ENCODE peak calls at places on chromosomes 16 and 17, in ten cellular contexts. D is activated B cell treated with CpG ODN at 0.5 μM for 24 hours; M is WERI-Rb-1; C is B cell; R is CD8-positive, alpha-beta T cell; Y is upper lobe of left lung; T is brain microvascular endothelial cell; F is astrocyte of the spinal cord; A is transverse colon; L is epithelial cell of esophagus. B is an unnamed sample.

GRCh38 chr17:42325026-42325425 is 36.7 kb downstream of the STAT5A start:
- DNase-seq in D (no peak), M (no peak), C (no peak), R (no peak), Y (peak), T (peak), F (peak), A (no peak), L (peak), B (no peak)

GRCh38 chr16:49048557-49048956 is 233.1 kb downstream of the CBLN1 start:
- DNase-seq in D (no peak), M (no peak), C (no peak), R (no peak), Y (no peak), T (no peak), F (peak), A (no peak), L (peak), B (no peak)

GRCh38 chr16:86961133-86961720 is 356.0 kb downstream of the C16orf95 start:
- DNase-seq in D (no peak), M (peak), C (no peak), R (no peak), Y (no peak), T (peak), F (no peak), A (no peak), L (no peak), B (no peak)

GRCh38 chr17:16968786-16969185 is 3.1 kb downstream of the TNFRSF13B start:
- DNase-seq in D (no peak), M (no peak), C (no peak), R (no peak), Y (no peak), T (no peak), F (no peak), A (no peak), L (no peak), B (no peak)

GRCh38 chr16:4696905-4697866 is 3.8 kb downstream of the NUDT16L1 start:
- DNase-seq in D (no peak), M (no peak), C (peak), R (no peak), Y (no peak), T (no peak), F (no peak), A (no peak), L (no peak), B (no peak)

GRCh38 chr17:10119203-10120112 is 78.9 kb downstream of the GAS7 start:
- DNase-seq in D (no peak), M (no peak), C (no peak), R (no peak), Y (peak), T (no peak), F (no peak), A (peak), L (peak), B (peak)

GRCh38 chr16:55662641-55663040 is 6.9 kb downstream of the SLC6A2 start:
- DNase-seq in D (no peak), M (no peak), C (no peak), R (no peak), Y (no peak), T (no peak), F (no peak), A (no peak), L (no peak), B (no peak)

GRCh38 chr17:37089998-37090397 is 141.2 kb downstream of the AATF start:
- DNase-seq in D (no peak), M (no peak), C (no peak), R (peak), Y (peak), T (no peak), F (no peak), A (no peak), L (no peak), B (peak)

GRCh38 chr16:50462793-50463507 is 85.2 kb upstream of the NKD1 start:
- DNase-seq in D (no peak), M (no peak), C (no peak), R (no peak), Y (peak), T (no peak), F (no peak), A (no peak), L (no peak), B (no peak)

GRCh38 chr17:7997186-7997585 is 5.2 kb upstream of the GUCY2D start:
- DNase-seq in D (no peak), M (peak), C (no peak), R (peak), Y (peak), T (no peak), F (peak), A (peak), L (peak), B (no peak)

GRCh38 chr17:50361561-50362480 is 11.2 kb downstream of the MRPL27 start:
- DNase-seq in D (no peak), M (peak), C (peak), R (peak), Y (peak), T (peak), F (peak), A (peak), L (peak), B (peak)

GRCh38 chr17:8997994-8998628 is 23.2 kb upstream of the NTN1 start:
- DNase-seq in D (peak), M (peak), C (peak), R (peak), Y (peak), T (peak), F (peak), A (peak), L (peak), B (peak)

GRCh38 chr16:51114369-51114768 is 36.7 kb downstream of the SALL1 start:
- DNase-seq in D (no peak), M (no peak), C (no peak), R (no peak), Y (no peak), T (no peak), F (no peak), A (no peak), L (no peak), B (no peak)

GRCh38 chr16:77431131-77431670 is 3.6 kb downstream of the ADAMTS18 start:
- DNase-seq in D (no peak), M (no peak), C (no peak), R (no peak), Y (no peak), T (no peak), F (no peak), A (no peak), L (no peak), B (no peak)

GRCh38 chr17:5706835-5707234 is 122.5 kb upstream of the NLRP1 start:
- DNase-seq in D (peak), M (peak), C (peak), R (peak), Y (peak), T (peak), F (peak), A (peak), L (peak), B (peak)

GRCh38 chr16:79605999-79606398 is 5.5 kb upstream of the MAF start:
- DNase-seq in D (no peak), M (no peak), C (no peak), R (no peak), Y (no peak), T (peak), F (no peak), A (no peak), L (peak), B (peak)

GRCh38 chr17:6162892-6163291 is 92.7 kb downstream of the WSCD1 start:
- DNase-seq in D (no peak), M (no peak), C (no peak), R (no peak), Y (no peak), T (no peak), F (no peak), A (no peak), L (no peak), B (no peak)

GRCh38 chr17:43578699-43579569 is 32.8 kb upstream of the ETV4 start:
- DNase-seq in D (peak), M (peak), C (peak), R (no peak), Y (peak), T (peak), F (peak), A (no peak), L (peak), B (peak)

GRCh38 chr17:58120195-58120822 is 27.9 kb upstream of the OR4D1 start:
- DNase-seq in D (no peak), M (no peak), C (peak), R (peak), Y (no peak), T (peak), F (peak), A (peak), L (peak), B (peak)

GRCh38 chr17:50301891-50302584 is 27.8 kb downstream of the TMEM92 start:
- DNase-seq in D (no peak), M (no peak), C (no peak), R (no peak), Y (no peak), T (no peak), F (no peak), A (no peak), L (no peak), B (no peak)

GRCh38 chr16:23826528-23827244 is 9.1 kb upstream of the PRKCB start:
- DNase-seq in D (no peak), M (no peak), C (peak), R (peak), Y (peak), T (no peak), F (no peak), A (no peak), L (no peak), B (peak)

GRCh38 chr16:24844101-24845030 is 1.4 kb upstream of the SLC5A11 start:
- DNase-seq in D (no peak), M (peak), C (no peak), R (no peak), Y (no peak), T (no peak), F (no peak), A (peak), L (peak), B (no peak)

DNA sequence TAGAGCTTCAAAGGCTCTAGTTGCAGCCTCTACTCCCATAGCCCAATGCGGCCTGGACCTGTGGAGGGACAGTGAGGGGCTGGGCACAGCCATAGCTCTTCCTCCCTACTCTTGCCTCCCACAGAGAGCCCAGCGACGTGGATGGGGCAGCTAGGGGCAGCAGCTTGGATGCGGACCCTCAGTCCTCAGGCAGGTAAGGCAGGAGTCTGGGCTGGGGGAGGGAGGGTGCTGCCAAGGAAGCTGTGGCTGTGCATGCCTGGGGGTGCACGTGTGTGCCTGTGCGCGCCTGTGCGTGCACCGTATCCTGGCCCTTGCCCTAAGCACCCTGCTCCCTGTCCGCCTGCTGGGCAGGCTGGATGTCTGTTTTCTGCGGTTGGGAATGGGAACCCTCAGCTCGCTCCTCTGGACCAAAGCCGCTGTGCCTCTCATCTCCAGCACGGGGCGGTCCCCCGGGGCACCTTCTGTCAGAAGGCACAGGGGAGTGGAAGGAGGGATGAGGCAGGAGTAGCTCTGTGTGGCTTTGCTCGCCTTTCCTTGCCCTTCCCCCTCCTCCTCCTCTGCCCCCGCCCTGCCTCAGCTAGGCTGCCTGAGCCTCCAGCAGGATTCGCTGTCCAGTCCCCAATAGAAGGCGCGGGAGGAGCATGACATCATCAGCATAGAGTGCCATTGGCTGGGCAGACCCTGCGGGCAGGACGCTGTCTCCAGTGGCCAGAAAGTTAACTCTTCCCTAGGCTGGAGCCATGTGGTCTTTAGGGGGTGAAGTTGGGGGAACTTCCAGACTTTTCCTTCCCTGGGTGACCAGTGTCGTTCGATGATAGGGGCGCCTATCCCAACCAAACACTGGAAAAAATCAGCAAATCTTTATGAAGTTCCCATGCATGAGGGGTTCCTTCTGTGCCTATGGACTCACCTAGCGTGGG is 797 bp downstream of the PRCD start:
- DNase-seq in D (no peak), M (peak), C (peak), R (no peak), Y (peak), T (peak), F (peak), A (peak), L (peak), B (peak)
- TF ChIP-seq CTCF in D (no peak), M (no peak), C (no peak), R (no peak), Y (peak), T (peak), F (no peak), A (no peak), L (peak), B (no peak)

DNA sequence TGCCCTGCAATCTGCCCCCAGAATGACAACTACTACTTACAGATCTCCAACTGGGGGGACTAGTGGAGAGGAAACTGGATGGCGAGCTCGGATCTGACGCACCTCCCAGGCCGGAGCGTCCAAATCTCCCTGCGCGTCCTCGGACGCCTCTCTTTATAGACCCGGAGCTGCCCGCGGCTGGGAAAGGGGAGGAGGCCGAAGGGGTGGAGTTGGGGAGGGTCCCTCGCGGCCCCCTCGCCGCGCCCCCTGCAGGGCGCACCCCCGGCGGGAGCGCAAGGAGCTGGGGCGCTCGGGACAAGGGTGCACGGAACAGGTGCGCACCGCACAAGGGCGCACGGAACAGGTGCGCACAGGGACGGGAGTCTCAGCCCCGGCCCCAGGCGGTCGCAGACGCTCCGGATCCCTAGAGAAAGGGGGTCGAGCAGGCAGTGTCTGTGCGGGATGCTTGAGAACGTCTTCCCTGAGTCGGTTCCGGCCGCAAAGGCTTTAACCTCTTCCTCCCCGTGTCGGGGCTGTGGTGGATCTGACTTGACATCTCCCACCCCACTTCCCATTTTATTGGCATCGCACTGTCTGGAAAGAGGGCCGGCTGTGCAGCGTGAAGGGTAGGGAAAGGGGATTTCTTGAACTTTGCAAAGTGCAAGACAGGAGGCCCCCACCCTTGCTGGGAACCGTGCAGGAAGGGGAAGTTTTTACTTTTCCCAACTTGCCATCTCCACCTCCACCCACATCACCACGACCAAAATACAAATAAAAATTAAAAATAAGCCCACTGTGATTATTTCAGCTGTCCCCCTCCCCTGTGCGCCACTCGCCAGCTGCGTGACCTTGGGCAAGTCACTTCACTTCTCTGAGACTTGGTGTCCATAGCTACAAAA is at the start of gene MYH11:
- DNase-seq in D (no peak), M (no peak), C (peak), R (no peak), Y (no peak), T (no peak), F (no peak), A (peak), L (peak), B (peak)
- TF ChIP-seq CTCF in D (no peak), M (no peak), C (no peak), R (no peak), Y (no peak), T (no peak), F (no peak), A (no peak), L (no peak), B (no peak)

GRCh38 chr16:67662653-67663010 is 1.9 kb downstream of the PARD6A start:
- DNase-seq in D (no peak), M (no peak), C (no peak), R (no peak), Y (no peak), T (no peak), F (no peak), A (no peak), L (no peak), B (no peak)

GRCh38 chr16:67661864-67662652 is 1.3 kb downstream of the PARD6A start:
- DNase-seq in D (no peak), M (no peak), C (peak), R (no peak), Y (no peak), T (no peak), F (no peak), A (no peak), L (no peak), B (no peak)

GRCh38 chr16:67663877-67664222 is 2.7 kb downstream of the ENKD1 start:
- DNase-seq in D (no peak), M (no peak), C (no peak), R (no peak), Y (no peak), T (no peak), F (no peak), A (no peak), L (no peak), B (no peak)

GRCh38 chr16:67664258-67664657 is 2.3 kb downstream of the ENKD1 start:
- DNase-seq in D (no peak), M (no peak), C (no peak), R (no peak), Y (no peak), T (no peak), F (no peak), A (no peak), L (no peak), B (no peak)

GRCh38 chr16:67663151-67663876 is 2.6 kb downstream of the PARD6A start:
- DNase-seq in D (no peak), M (peak), C (peak), R (peak), Y (no peak), T (peak), F (no peak), A (no peak), L (no peak), B (no peak)
- TF ChIP-seq CTCF in D (no peak), M (peak), C (peak), R (no peak), Y (no peak), T (peak), F (peak), A (no peak), L (peak), B (no peak)

GRCh38 chr17:39872700-39873099 is 4.7 kb downstream of the ZPBP2 start:
- DNase-seq in D (no peak), M (no peak), C (no peak), R (no peak), Y (no peak), T (no peak), F (peak), A (no peak), L (peak), B (no peak)
- TF ChIP-seq CTCF in D (no peak), M (no peak), C (peak), R (no peak), Y (peak), T (no peak), F (peak), A (no peak), L (peak), B (no peak)

GRCh38 chr16:67150058-67150832 is 553 bp downstream of the B3GNT9 start:
- DNase-seq in D (no peak), M (no peak), C (peak), R (no peak), Y (no peak), T (peak), F (peak), A (no peak), L (peak), B (peak)
- TF ChIP-seq CTCF in D (no peak), M (peak), C (peak), R (no peak), Y (no peak), T (peak), F (no peak), A (no peak), L (no peak), B (peak)

DNA sequence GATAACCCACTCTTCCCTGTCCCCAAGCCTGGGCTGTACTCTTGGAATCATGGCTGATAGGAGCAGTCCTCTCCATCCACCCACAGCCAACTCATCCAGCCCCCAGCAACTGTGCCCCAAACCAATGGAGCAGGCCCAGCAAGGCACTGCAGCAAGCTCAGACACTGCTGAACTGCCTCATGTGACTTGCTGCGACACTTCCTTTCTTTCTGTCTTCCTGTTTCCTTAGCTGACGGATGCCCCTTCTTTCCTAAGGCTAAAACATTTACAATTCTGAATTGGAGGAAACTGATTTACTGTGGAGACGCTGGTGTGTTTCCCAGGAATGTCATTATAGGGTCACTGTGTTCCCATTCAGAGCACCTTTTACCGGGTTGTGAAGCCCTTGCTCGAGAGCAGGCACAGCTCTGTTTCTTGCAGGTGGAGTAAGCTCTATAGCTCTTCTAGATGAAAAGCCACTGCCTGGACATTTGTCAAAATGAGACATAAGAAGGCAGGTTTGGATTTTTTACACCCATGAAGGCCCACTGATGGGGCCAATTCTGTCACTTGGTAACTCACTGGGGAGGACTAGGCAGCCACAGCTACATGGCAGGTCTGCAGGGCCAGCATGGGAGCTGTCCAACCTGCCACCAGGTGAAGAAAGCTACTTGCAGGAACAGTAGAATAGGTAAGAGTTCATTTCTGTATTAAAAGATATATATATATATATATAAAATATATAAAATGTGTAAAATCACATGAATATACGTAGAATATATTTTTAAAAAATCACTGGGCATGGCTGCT is 27.4 kb downstream of the TMEM11 start:
- DNase-seq in D (no peak), M (no peak), C (no peak), R (no peak), Y (peak), T (no peak), F (no peak), A (no peak), L (no peak), B (no peak)
- TF ChIP-seq CTCF in D (no peak), M (no peak), C (no peak), R (no peak), Y (no peak), T (no peak), F (no peak), A (no peak), L (no peak), B (no peak)

DNA sequence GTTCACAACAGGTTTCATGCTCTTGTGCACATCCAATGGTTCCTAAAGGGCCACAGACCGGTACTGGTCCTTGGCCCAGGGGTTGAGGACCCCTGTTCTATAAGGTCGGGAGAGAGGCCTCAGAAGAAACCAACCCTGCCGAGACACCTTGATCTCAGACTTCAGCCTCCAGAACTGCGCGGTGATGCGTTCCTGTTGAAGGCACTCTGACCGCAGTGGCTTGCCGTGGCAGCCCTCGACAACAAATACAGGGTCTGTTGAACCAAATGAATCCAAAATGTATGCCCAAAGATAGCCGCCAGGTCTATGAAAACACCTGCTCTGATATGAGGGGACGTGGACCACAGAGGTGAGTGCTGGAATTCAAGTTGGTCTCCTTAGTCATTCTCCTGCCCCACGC is 389.8 kb downstream of the SEC14L1 start:
- DNase-seq in D (no peak), M (no peak), C (no peak), R (no peak), Y (no peak), T (no peak), F (no peak), A (no peak), L (no peak), B (no peak)
- TF ChIP-seq CTCF in D (no peak), M (no peak), C (no peak), R (no peak), Y (no peak), T (no peak), F (no peak), A (no peak), L (no peak), B (no peak)

B was measured in GM13976.